ENCODE peak calls at places on chromosome 2, in five cellular contexts. One of them, this sample, is unnamed.

GRCh38 chr2:113977660-113978523 is 88.0 kb downstream of the ACTR3 start:
- DNase-seq in neural progenitor cell: peak
- DNase-seq in suprapubic skin: no peak
- DNase-seq in astrocyte of the cerebellum: peak
- DNase-seq in brain microvascular endothelial cell: peak
- DNase-seq in this sample: no peak

GRCh38 chr2:3144856-3145255 is 232.8 kb downstream of the EIPR1 start:
- DNase-seq in neural progenitor cell: no peak
- DNase-seq in suprapubic skin: peak
- DNase-seq in astrocyte of the cerebellum: no peak
- DNase-seq in brain microvascular endothelial cell: no peak
- DNase-seq in this sample: no peak

GRCh38 chr2:65503746-65504145 is 71.3 kb upstream of the SPRED2 start:
- DNase-seq in neural progenitor cell: no peak
- DNase-seq in suprapubic skin: no peak
- DNase-seq in astrocyte of the cerebellum: no peak
- DNase-seq in brain microvascular endothelial cell: no peak
- DNase-seq in this sample: no peak

GRCh38 chr2:104853926-104854506 is at the start of gene POU3F3:
- DNase-seq in neural progenitor cell: peak
- DNase-seq in suprapubic skin: peak
- DNase-seq in astrocyte of the cerebellum: peak
- DNase-seq in brain microvascular endothelial cell: no peak
- DNase-seq in this sample: no peak

GRCh38 chr2:234469972-234470371 is 26.9 kb downstream of the ARL4C start:
- DNase-seq in neural progenitor cell: no peak
- DNase-seq in suprapubic skin: no peak
- DNase-seq in astrocyte of the cerebellum: no peak
- DNase-seq in brain microvascular endothelial cell: no peak
- DNase-seq in this sample: no peak

GRCh38 chr2:191038241-191038725 is 24.3 kb upstream of the STAT1 start:
- DNase-seq in neural progenitor cell: no peak
- DNase-seq in suprapubic skin: no peak
- DNase-seq in astrocyte of the cerebellum: no peak
- DNase-seq in brain microvascular endothelial cell: peak
- DNase-seq in this sample: no peak

GRCh38 chr2:12057436-12058166 is 311.2 kb downstream of the LPIN1 start:
- DNase-seq in neural progenitor cell: no peak
- DNase-seq in suprapubic skin: no peak
- DNase-seq in astrocyte of the cerebellum: no peak
- DNase-seq in brain microvascular endothelial cell: peak
- DNase-seq in this sample: no peak

GRCh38 chr2:235098736-235099494 is 147.1 kb downstream of the SH3BP4 start:
- DNase-seq in neural progenitor cell: no peak
- DNase-seq in suprapubic skin: no peak
- DNase-seq in astrocyte of the cerebellum: peak
- DNase-seq in brain microvascular endothelial cell: no peak
- DNase-seq in this sample: peak

GRCh38 chr2:107405261-107405660 is 421.4 kb upstream of the RGPD4 start:
- DNase-seq in neural progenitor cell: no peak
- DNase-seq in suprapubic skin: no peak
- DNase-seq in astrocyte of the cerebellum: no peak
- DNase-seq in brain microvascular endothelial cell: no peak
- DNase-seq in this sample: no peak

GRCh38 chr2:161746891-161747535 is 122.8 kb downstream of the SLC4A10 start:
- DNase-seq in neural progenitor cell: peak
- DNase-seq in suprapubic skin: no peak
- DNase-seq in astrocyte of the cerebellum: no peak
- DNase-seq in brain microvascular endothelial cell: no peak
- DNase-seq in this sample: no peak

GRCh38 chr2:229443141-229443540 is 172.1 kb upstream of the PID1 start:
- DNase-seq in neural progenitor cell: no peak
- DNase-seq in suprapubic skin: no peak
- DNase-seq in astrocyte of the cerebellum: no peak
- DNase-seq in brain microvascular endothelial cell: no peak
- DNase-seq in this sample: no peak

GRCh38 chr2:74405994-74406583 is 15.3 kb downstream of the C2orf81 start:
- DNase-seq in neural progenitor cell: no peak
- DNase-seq in suprapubic skin: no peak
- DNase-seq in astrocyte of the cerebellum: no peak
- DNase-seq in brain microvascular endothelial cell: peak
- DNase-seq in this sample: no peak

GRCh38 chr2:46850742-46851141 is 64.9 kb downstream of the MCFD2 start:
- DNase-seq in neural progenitor cell: no peak
- DNase-seq in suprapubic skin: no peak
- DNase-seq in astrocyte of the cerebellum: peak
- DNase-seq in brain microvascular endothelial cell: peak
- DNase-seq in this sample: no peak

GRCh38 chr2:14408695-14409094 is 223.8 kb upstream of the LRATD1 start:
- DNase-seq in neural progenitor cell: no peak
- DNase-seq in suprapubic skin: no peak
- DNase-seq in astrocyte of the cerebellum: no peak
- DNase-seq in brain microvascular endothelial cell: no peak
- DNase-seq in this sample: no peak

GRCh38 chr2:190695739-190696138 is 46.9 kb downstream of the NAB1 start:
- DNase-seq in neural progenitor cell: no peak
- DNase-seq in suprapubic skin: no peak
- DNase-seq in astrocyte of the cerebellum: no peak
- DNase-seq in brain microvascular endothelial cell: no peak
- DNase-seq in this sample: no peak

GRCh38 chr2:42238644-42239288 is 69.6 kb downstream of the EML4 start:
- DNase-seq in neural progenitor cell: peak
- DNase-seq in suprapubic skin: no peak
- DNase-seq in astrocyte of the cerebellum: no peak
- DNase-seq in brain microvascular endothelial cell: no peak
- DNase-seq in this sample: no peak

GRCh38 chr2:98518106-98518505 is 73.4 kb downstream of the INPP4A start:
- DNase-seq in neural progenitor cell: peak
- DNase-seq in suprapubic skin: no peak
- DNase-seq in astrocyte of the cerebellum: no peak
- DNase-seq in brain microvascular endothelial cell: no peak
- DNase-seq in this sample: no peak

GRCh38 chr2:8028981-8029380 is 652.9 kb upstream of the ID2 start:
- DNase-seq in neural progenitor cell: no peak
- DNase-seq in suprapubic skin: no peak
- DNase-seq in astrocyte of the cerebellum: no peak
- DNase-seq in brain microvascular endothelial cell: no peak
- DNase-seq in this sample: no peak

GRCh38 chr2:9941196-9941995 is 10.1 kb upstream of the GRHL1 start:
- DNase-seq in neural progenitor cell: no peak
- DNase-seq in suprapubic skin: no peak
- DNase-seq in astrocyte of the cerebellum: peak
- DNase-seq in brain microvascular endothelial cell: peak
- DNase-seq in this sample: peak

GRCh38 chr2:229910832-229911412 is 10.9 kb downstream of the TRIP12 start:
- DNase-seq in neural progenitor cell: peak
- DNase-seq in suprapubic skin: no peak
- DNase-seq in astrocyte of the cerebellum: no peak
- DNase-seq in brain microvascular endothelial cell: no peak
- DNase-seq in this sample: no peak

GRCh38 chr2:15937882-15938802 is 2.2 kb upstream of the MYCN start:
- DNase-seq in neural progenitor cell: no peak
- DNase-seq in suprapubic skin: no peak
- DNase-seq in astrocyte of the cerebellum: no peak
- DNase-seq in brain microvascular endothelial cell: no peak
- DNase-seq in this sample: no peak

GRCh38 chr2:108562274-108562673 is 28.0 kb downstream of the LIMS1 start:
- DNase-seq in neural progenitor cell: no peak
- DNase-seq in suprapubic skin: no peak
- DNase-seq in astrocyte of the cerebellum: no peak
- DNase-seq in brain microvascular endothelial cell: no peak
- DNase-seq in this sample: no peak

GRCh38 chr2:220422676-220423075 is 795.2 kb downstream of the SLC4A3 start:
- DNase-seq in neural progenitor cell: no peak
- DNase-seq in suprapubic skin: no peak
- DNase-seq in astrocyte of the cerebellum: no peak
- DNase-seq in brain microvascular endothelial cell: no peak
- DNase-seq in this sample: no peak

GRCh38 chr2:75500633-75501032 is 60.1 kb downstream of the EVA1A start:
- DNase-seq in neural progenitor cell: no peak
- DNase-seq in suprapubic skin: no peak
- DNase-seq in astrocyte of the cerebellum: no peak
- DNase-seq in brain microvascular endothelial cell: no peak
- DNase-seq in this sample: no peak

DNA sequence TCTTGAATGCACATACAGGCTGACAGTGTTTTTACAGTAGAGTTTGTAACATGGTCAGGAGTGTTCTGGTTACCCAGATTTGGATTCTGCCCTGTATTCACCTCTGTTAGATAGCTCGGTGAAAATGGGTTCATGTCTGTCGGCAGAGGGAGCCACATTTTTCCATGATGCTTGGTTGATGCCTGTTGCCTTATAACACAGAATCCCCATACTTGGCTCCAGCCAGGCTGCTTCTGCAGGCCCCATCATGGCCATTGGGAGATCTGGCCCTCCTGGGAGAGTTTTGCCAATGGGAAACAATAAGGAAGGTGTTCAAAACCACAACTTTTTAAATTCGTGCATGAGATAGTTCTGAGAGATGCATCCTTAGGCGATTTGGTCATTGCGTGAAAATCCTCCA is 78.1 kb downstream of the WDSUB1 start:
- DNase-seq in neural progenitor cell: no peak
- DNase-seq in suprapubic skin: no peak
- DNase-seq in astrocyte of the cerebellum: no peak
- DNase-seq in brain microvascular endothelial cell: no peak
- DNase-seq in this sample: no peak
- TF ChIP-seq CTCF in neural progenitor cell: no peak
- TF ChIP-seq CTCF in suprapubic skin: no peak
- TF ChIP-seq CTCF in astrocyte of the cerebellum: no peak
- TF ChIP-seq CTCF in brain microvascular endothelial cell: peak
- TF ChIP-seq CTCF in this sample: no peak

GRCh38 chr2:38147333-38148121 is 71.6 kb upstream of the CYP1B1 start:
- DNase-seq in neural progenitor cell: no peak
- DNase-seq in suprapubic skin: no peak
- DNase-seq in astrocyte of the cerebellum: peak
- DNase-seq in brain microvascular endothelial cell: peak
- DNase-seq in this sample: no peak
- H3K4me3 ChIP-seq in neural progenitor cell: no peak
- H3K4me3 ChIP-seq in suprapubic skin: no peak
- H3K4me3 ChIP-seq in astrocyte of the cerebellum: no peak
- H3K4me3 ChIP-seq in brain microvascular endothelial cell: no peak
- H3K4me3 ChIP-seq in this sample: no peak

GRCh38 chr2:207617011-207617671 is 8.1 kb downstream of the METTL21A start:
- DNase-seq in neural progenitor cell: peak
- DNase-seq in suprapubic skin: no peak
- DNase-seq in astrocyte of the cerebellum: no peak
- DNase-seq in brain microvascular endothelial cell: peak
- DNase-seq in this sample: peak
- TF ChIP-seq CTCF in neural progenitor cell: no peak
- TF ChIP-seq CTCF in suprapubic skin: no peak
- TF ChIP-seq CTCF in astrocyte of the cerebellum: no peak
- TF ChIP-seq CTCF in brain microvascular endothelial cell: peak
- TF ChIP-seq CTCF in this sample: no peak

GRCh38 chr2:136383161-136383560 is 265.2 kb upstream of the CXCR4 start:
- DNase-seq in neural progenitor cell: no peak
- DNase-seq in suprapubic skin: no peak
- DNase-seq in astrocyte of the cerebellum: no peak
- DNase-seq in brain microvascular endothelial cell: no peak
- DNase-seq in this sample: no peak
- H3K4me3 ChIP-seq in neural progenitor cell: no peak
- H3K4me3 ChIP-seq in suprapubic skin: no peak
- H3K4me3 ChIP-seq in astrocyte of the cerebellum: no peak
- H3K4me3 ChIP-seq in brain microvascular endothelial cell: no peak
- H3K4me3 ChIP-seq in this sample: no peak

GRCh38 chr2:128773641-128774319 is 455.1 kb upstream of the HS6ST1 start:
- DNase-seq in neural progenitor cell: no peak
- DNase-seq in suprapubic skin: no peak
- DNase-seq in astrocyte of the cerebellum: no peak
- DNase-seq in brain microvascular endothelial cell: no peak
- DNase-seq in this sample: no peak

GRCh38 chr2:128775401-128776285 is 457.0 kb upstream of the HS6ST1 start:
- DNase-seq in neural progenitor cell: no peak
- DNase-seq in suprapubic skin: peak
- DNase-seq in astrocyte of the cerebellum: no peak
- DNase-seq in brain microvascular endothelial cell: no peak
- DNase-seq in this sample: no peak

GRCh38 chr2:128772671-128773070 is 454.0 kb upstream of the HS6ST1 start:
- DNase-seq in neural progenitor cell: no peak
- DNase-seq in suprapubic skin: no peak
- DNase-seq in astrocyte of the cerebellum: no peak
- DNase-seq in brain microvascular endothelial cell: no peak
- DNase-seq in this sample: no peak

GRCh38 chr2:128775064-128775347 is 456.3 kb upstream of the HS6ST1 start:
- DNase-seq in neural progenitor cell: no peak
- DNase-seq in suprapubic skin: no peak
- DNase-seq in astrocyte of the cerebellum: no peak
- DNase-seq in brain microvascular endothelial cell: no peak
- DNase-seq in this sample: no peak

GRCh38 chr2:128774320-128775063 is 455.8 kb upstream of the HS6ST1 start:
- DNase-seq in neural progenitor cell: no peak
- DNase-seq in suprapubic skin: peak
- DNase-seq in astrocyte of the cerebellum: no peak
- DNase-seq in brain microvascular endothelial cell: no peak
- DNase-seq in this sample: no peak
- TF ChIP-seq CTCF in neural progenitor cell: no peak
- TF ChIP-seq CTCF in suprapubic skin: no peak
- TF ChIP-seq CTCF in astrocyte of the cerebellum: no peak
- TF ChIP-seq CTCF in brain microvascular endothelial cell: no peak
- TF ChIP-seq CTCF in this sample: no peak

DNA sequence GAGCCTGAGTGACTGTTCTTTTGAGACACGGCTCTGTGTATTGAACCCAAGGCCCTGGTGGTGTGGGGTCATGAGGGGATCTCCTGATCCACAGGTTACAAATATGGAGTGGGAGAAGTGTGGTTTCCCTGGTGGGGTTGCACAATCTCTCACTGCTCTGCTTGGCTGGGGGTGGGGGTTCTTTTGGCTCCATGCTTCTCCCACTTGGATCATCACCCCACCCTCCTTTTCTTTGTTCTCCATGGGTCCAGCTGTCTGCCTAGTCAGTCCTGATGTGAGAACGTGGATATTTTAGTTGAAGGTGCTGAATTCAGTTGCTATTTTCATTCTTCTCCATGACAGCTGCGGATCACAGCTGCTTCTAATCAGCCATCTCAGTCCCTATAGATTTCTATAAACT is 37.9 kb downstream of the AGPS start:
- DNase-seq in neural progenitor cell: no peak
- DNase-seq in suprapubic skin: no peak
- DNase-seq in astrocyte of the cerebellum: no peak
- DNase-seq in brain microvascular endothelial cell: no peak
- DNase-seq in this sample: no peak
- H3K4me3 ChIP-seq in neural progenitor cell: no peak
- H3K4me3 ChIP-seq in suprapubic skin: no peak
- H3K4me3 ChIP-seq in astrocyte of the cerebellum: no peak
- H3K4me3 ChIP-seq in brain microvascular endothelial cell: no peak
- H3K4me3 ChIP-seq in this sample: no peak

GRCh38 chr2:238139141-238139840 is 823 bp downstream of the KLHL30 start:
- DNase-seq in neural progenitor cell: peak
- DNase-seq in suprapubic skin: no peak
- DNase-seq in astrocyte of the cerebellum: no peak
- DNase-seq in brain microvascular endothelial cell: no peak
- DNase-seq in this sample: no peak
- TF ChIP-seq CTCF in neural progenitor cell: peak
- TF ChIP-seq CTCF in suprapubic skin: peak
- TF ChIP-seq CTCF in astrocyte of the cerebellum: peak
- TF ChIP-seq CTCF in brain microvascular endothelial cell: peak
- TF ChIP-seq CTCF in this sample: peak

This sample was measured in AG04449.